ENCODE peak calls at places on chromosome 4, in eight cellular contexts. One of them, this sample, is unnamed.

GRCh38 chr4:2247128-2248043 is 5.5 kb upstream of the HAUS3 start:
- DNase-seq in stimulated activated CD4-positive, alpha-beta T cell treated with anti-CD3 and anti-CD28 coated beads, Interleukin-15, amount 100 ng/mL, for 1 hour: no peak
- DNase-seq in kidney epithelial cell: no peak
- DNase-seq in NCI-H1092: no peak
- DNase-seq in Right ventricle myocardium superior: peak
- DNase-seq in activated T-helper 1 cell treated with Interleukin-2 at 50 U/mL for 16 hours: no peak
- DNase-seq in thoracic aorta: no peak
- DNase-seq in small intestine: no peak
- DNase-seq in this sample: no peak

GRCh38 chr4:179415016-179415841 is 1973.0 kb upstream of the AGA start:
- DNase-seq in stimulated activated CD4-positive, alpha-beta T cell treated with anti-CD3 and anti-CD28 coated beads, Interleukin-15, amount 100 ng/mL, for 1 hour: no peak
- DNase-seq in kidney epithelial cell: no peak
- DNase-seq in NCI-H1092: no peak
- DNase-seq in Right ventricle myocardium superior: no peak
- DNase-seq in activated T-helper 1 cell treated with Interleukin-2 at 50 U/mL for 16 hours: no peak
- DNase-seq in thoracic aorta: no peak
- DNase-seq in small intestine: no peak
- DNase-seq in this sample: no peak

GRCh38 chr4:158996669-158997074 is 106.2 kb upstream of the RAPGEF2 start:
- DNase-seq in stimulated activated CD4-positive, alpha-beta T cell treated with anti-CD3 and anti-CD28 coated beads, Interleukin-15, amount 100 ng/mL, for 1 hour: no peak
- DNase-seq in kidney epithelial cell: peak
- DNase-seq in NCI-H1092: no peak
- DNase-seq in Right ventricle myocardium superior: no peak
- DNase-seq in activated T-helper 1 cell treated with Interleukin-2 at 50 U/mL for 16 hours: no peak
- DNase-seq in thoracic aorta: no peak
- DNase-seq in small intestine: no peak
- DNase-seq in this sample: peak

GRCh38 chr4:15158410-15159091 is 156.3 kb downstream of the CPEB2 start:
- DNase-seq in stimulated activated CD4-positive, alpha-beta T cell treated with anti-CD3 and anti-CD28 coated beads, Interleukin-15, amount 100 ng/mL, for 1 hour: no peak
- DNase-seq in kidney epithelial cell: no peak
- DNase-seq in NCI-H1092: no peak
- DNase-seq in Right ventricle myocardium superior: no peak
- DNase-seq in activated T-helper 1 cell treated with Interleukin-2 at 50 U/mL for 16 hours: no peak
- DNase-seq in thoracic aorta: no peak
- DNase-seq in small intestine: no peak
- DNase-seq in this sample: no peak

GRCh38 chr4:7802093-7802726 is 137.5 kb downstream of the AFAP1 start:
- DNase-seq in stimulated activated CD4-positive, alpha-beta T cell treated with anti-CD3 and anti-CD28 coated beads, Interleukin-15, amount 100 ng/mL, for 1 hour: peak
- DNase-seq in kidney epithelial cell: no peak
- DNase-seq in NCI-H1092: peak
- DNase-seq in Right ventricle myocardium superior: peak
- DNase-seq in activated T-helper 1 cell treated with Interleukin-2 at 50 U/mL for 16 hours: peak
- DNase-seq in thoracic aorta: no peak
- DNase-seq in small intestine: peak
- DNase-seq in this sample: peak

GRCh38 chr4:121669163-121669550 is 27.6 kb downstream of the ANXA5 start:
- DNase-seq in stimulated activated CD4-positive, alpha-beta T cell treated with anti-CD3 and anti-CD28 coated beads, Interleukin-15, amount 100 ng/mL, for 1 hour: no peak
- DNase-seq in kidney epithelial cell: no peak
- DNase-seq in NCI-H1092: no peak
- DNase-seq in Right ventricle myocardium superior: no peak
- DNase-seq in activated T-helper 1 cell treated with Interleukin-2 at 50 U/mL for 16 hours: no peak
- DNase-seq in thoracic aorta: no peak
- DNase-seq in small intestine: no peak
- DNase-seq in this sample: peak

GRCh38 chr4:154634058-154634457 is 21.6 kb upstream of the FGG start:
- DNase-seq in stimulated activated CD4-positive, alpha-beta T cell treated with anti-CD3 and anti-CD28 coated beads, Interleukin-15, amount 100 ng/mL, for 1 hour: no peak
- DNase-seq in kidney epithelial cell: no peak
- DNase-seq in NCI-H1092: no peak
- DNase-seq in Right ventricle myocardium superior: no peak
- DNase-seq in activated T-helper 1 cell treated with Interleukin-2 at 50 U/mL for 16 hours: no peak
- DNase-seq in thoracic aorta: no peak
- DNase-seq in small intestine: no peak
- DNase-seq in this sample: no peak

GRCh38 chr4:99655315-99656081 is 2.1 kb downstream of the C4orf54 start:
- DNase-seq in stimulated activated CD4-positive, alpha-beta T cell treated with anti-CD3 and anti-CD28 coated beads, Interleukin-15, amount 100 ng/mL, for 1 hour: no peak
- DNase-seq in kidney epithelial cell: peak
- DNase-seq in NCI-H1092: peak
- DNase-seq in Right ventricle myocardium superior: peak
- DNase-seq in activated T-helper 1 cell treated with Interleukin-2 at 50 U/mL for 16 hours: no peak
- DNase-seq in thoracic aorta: peak
- DNase-seq in small intestine: no peak
- DNase-seq in this sample: peak

GRCh38 chr4:37825943-37826281 is 574 bp upstream of the PGM2 start:
- DNase-seq in stimulated activated CD4-positive, alpha-beta T cell treated with anti-CD3 and anti-CD28 coated beads, Interleukin-15, amount 100 ng/mL, for 1 hour: no peak
- DNase-seq in kidney epithelial cell: no peak
- DNase-seq in NCI-H1092: no peak
- DNase-seq in Right ventricle myocardium superior: no peak
- DNase-seq in activated T-helper 1 cell treated with Interleukin-2 at 50 U/mL for 16 hours: no peak
- DNase-seq in thoracic aorta: no peak
- DNase-seq in small intestine: no peak
- DNase-seq in this sample: no peak

GRCh38 chr4:133982533-133983224 is 218.9 kb downstream of the PABPC4L start:
- DNase-seq in stimulated activated CD4-positive, alpha-beta T cell treated with anti-CD3 and anti-CD28 coated beads, Interleukin-15, amount 100 ng/mL, for 1 hour: no peak
- DNase-seq in kidney epithelial cell: no peak
- DNase-seq in NCI-H1092: no peak
- DNase-seq in Right ventricle myocardium superior: no peak
- DNase-seq in activated T-helper 1 cell treated with Interleukin-2 at 50 U/mL for 16 hours: no peak
- DNase-seq in thoracic aorta: no peak
- DNase-seq in small intestine: no peak
- DNase-seq in this sample: no peak

GRCh38 chr4:70518716-70519115 is 347 bp downstream of the AMTN start:
- DNase-seq in stimulated activated CD4-positive, alpha-beta T cell treated with anti-CD3 and anti-CD28 coated beads, Interleukin-15, amount 100 ng/mL, for 1 hour: no peak
- DNase-seq in kidney epithelial cell: no peak
- DNase-seq in NCI-H1092: no peak
- DNase-seq in Right ventricle myocardium superior: no peak
- DNase-seq in activated T-helper 1 cell treated with Interleukin-2 at 50 U/mL for 16 hours: no peak
- DNase-seq in thoracic aorta: no peak
- DNase-seq in small intestine: no peak
- DNase-seq in this sample: no peak

GRCh38 chr4:139933104-139933503 is 220.9 kb downstream of the MAML3 start:
- DNase-seq in stimulated activated CD4-positive, alpha-beta T cell treated with anti-CD3 and anti-CD28 coated beads, Interleukin-15, amount 100 ng/mL, for 1 hour: no peak
- DNase-seq in kidney epithelial cell: no peak
- DNase-seq in NCI-H1092: no peak
- DNase-seq in Right ventricle myocardium superior: no peak
- DNase-seq in activated T-helper 1 cell treated with Interleukin-2 at 50 U/mL for 16 hours: no peak
- DNase-seq in thoracic aorta: no peak
- DNase-seq in small intestine: no peak
- DNase-seq in this sample: no peak

GRCh38 chr4:185031611-185032010 is 13.3 kb downstream of the HELT start:
- DNase-seq in stimulated activated CD4-positive, alpha-beta T cell treated with anti-CD3 and anti-CD28 coated beads, Interleukin-15, amount 100 ng/mL, for 1 hour: no peak
- DNase-seq in kidney epithelial cell: no peak
- DNase-seq in NCI-H1092: no peak
- DNase-seq in Right ventricle myocardium superior: no peak
- DNase-seq in activated T-helper 1 cell treated with Interleukin-2 at 50 U/mL for 16 hours: no peak
- DNase-seq in thoracic aorta: no peak
- DNase-seq in small intestine: no peak
- DNase-seq in this sample: no peak

GRCh38 chr4:140645614-140646412 is 77.1 kb upstream of the UCP1 start:
- DNase-seq in stimulated activated CD4-positive, alpha-beta T cell treated with anti-CD3 and anti-CD28 coated beads, Interleukin-15, amount 100 ng/mL, for 1 hour: no peak
- DNase-seq in kidney epithelial cell: no peak
- DNase-seq in NCI-H1092: peak
- DNase-seq in Right ventricle myocardium superior: peak
- DNase-seq in activated T-helper 1 cell treated with Interleukin-2 at 50 U/mL for 16 hours: no peak
- DNase-seq in thoracic aorta: no peak
- DNase-seq in small intestine: no peak
- DNase-seq in this sample: peak

GRCh38 chr4:185637162-185637875 is 102.0 kb upstream of the PDLIM3 start:
- DNase-seq in stimulated activated CD4-positive, alpha-beta T cell treated with anti-CD3 and anti-CD28 coated beads, Interleukin-15, amount 100 ng/mL, for 1 hour: no peak
- DNase-seq in kidney epithelial cell: no peak
- DNase-seq in NCI-H1092: no peak
- DNase-seq in Right ventricle myocardium superior: no peak
- DNase-seq in activated T-helper 1 cell treated with Interleukin-2 at 50 U/mL for 16 hours: no peak
- DNase-seq in thoracic aorta: no peak
- DNase-seq in small intestine: no peak
- DNase-seq in this sample: no peak

GRCh38 chr4:55729306-55730142 is 90.1 kb upstream of the EXOC1L start:
- DNase-seq in stimulated activated CD4-positive, alpha-beta T cell treated with anti-CD3 and anti-CD28 coated beads, Interleukin-15, amount 100 ng/mL, for 1 hour: no peak
- DNase-seq in kidney epithelial cell: no peak
- DNase-seq in NCI-H1092: no peak
- DNase-seq in Right ventricle myocardium superior: no peak
- DNase-seq in activated T-helper 1 cell treated with Interleukin-2 at 50 U/mL for 16 hours: no peak
- DNase-seq in thoracic aorta: no peak
- DNase-seq in small intestine: peak
- DNase-seq in this sample: no peak

GRCh38 chr4:65069177-65069576 is 601.1 kb downstream of the EPHA5 start:
- DNase-seq in stimulated activated CD4-positive, alpha-beta T cell treated with anti-CD3 and anti-CD28 coated beads, Interleukin-15, amount 100 ng/mL, for 1 hour: no peak
- DNase-seq in kidney epithelial cell: no peak
- DNase-seq in NCI-H1092: no peak
- DNase-seq in Right ventricle myocardium superior: no peak
- DNase-seq in activated T-helper 1 cell treated with Interleukin-2 at 50 U/mL for 16 hours: no peak
- DNase-seq in thoracic aorta: no peak
- DNase-seq in small intestine: no peak
- DNase-seq in this sample: no peak

GRCh38 chr4:153466637-153467153 is 535 bp downstream of the TMEM131L start:
- DNase-seq in stimulated activated CD4-positive, alpha-beta T cell treated with anti-CD3 and anti-CD28 coated beads, Interleukin-15, amount 100 ng/mL, for 1 hour: no peak
- DNase-seq in kidney epithelial cell: no peak
- DNase-seq in NCI-H1092: no peak
- DNase-seq in Right ventricle myocardium superior: peak
- DNase-seq in activated T-helper 1 cell treated with Interleukin-2 at 50 U/mL for 16 hours: no peak
- DNase-seq in thoracic aorta: no peak
- DNase-seq in small intestine: no peak
- DNase-seq in this sample: no peak

GRCh38 chr4:168632246-168632832 is 135.5 kb downstream of the PALLD start:
- DNase-seq in stimulated activated CD4-positive, alpha-beta T cell treated with anti-CD3 and anti-CD28 coated beads, Interleukin-15, amount 100 ng/mL, for 1 hour: no peak
- DNase-seq in kidney epithelial cell: no peak
- DNase-seq in NCI-H1092: no peak
- DNase-seq in Right ventricle myocardium superior: no peak
- DNase-seq in activated T-helper 1 cell treated with Interleukin-2 at 50 U/mL for 16 hours: no peak
- DNase-seq in thoracic aorta: no peak
- DNase-seq in small intestine: no peak
- DNase-seq in this sample: no peak

GRCh38 chr4:13492752-13493151 is 8.6 kb upstream of the RAB28 start:
- DNase-seq in stimulated activated CD4-positive, alpha-beta T cell treated with anti-CD3 and anti-CD28 coated beads, Interleukin-15, amount 100 ng/mL, for 1 hour: no peak
- DNase-seq in kidney epithelial cell: no peak
- DNase-seq in NCI-H1092: no peak
- DNase-seq in Right ventricle myocardium superior: no peak
- DNase-seq in activated T-helper 1 cell treated with Interleukin-2 at 50 U/mL for 16 hours: no peak
- DNase-seq in thoracic aorta: no peak
- DNase-seq in small intestine: no peak
- DNase-seq in this sample: no peak

GRCh38 chr4:129905256-129905655 is 809.3 kb downstream of the C4orf33 start:
- DNase-seq in stimulated activated CD4-positive, alpha-beta T cell treated with anti-CD3 and anti-CD28 coated beads, Interleukin-15, amount 100 ng/mL, for 1 hour: no peak
- DNase-seq in kidney epithelial cell: no peak
- DNase-seq in NCI-H1092: no peak
- DNase-seq in Right ventricle myocardium superior: no peak
- DNase-seq in activated T-helper 1 cell treated with Interleukin-2 at 50 U/mL for 16 hours: no peak
- DNase-seq in thoracic aorta: no peak
- DNase-seq in small intestine: no peak
- DNase-seq in this sample: no peak

GRCh38 chr4:19239565-19239964 is 1012.1 kb upstream of the SLIT2 start:
- DNase-seq in stimulated activated CD4-positive, alpha-beta T cell treated with anti-CD3 and anti-CD28 coated beads, Interleukin-15, amount 100 ng/mL, for 1 hour: no peak
- DNase-seq in kidney epithelial cell: no peak
- DNase-seq in NCI-H1092: no peak
- DNase-seq in Right ventricle myocardium superior: no peak
- DNase-seq in activated T-helper 1 cell treated with Interleukin-2 at 50 U/mL for 16 hours: no peak
- DNase-seq in thoracic aorta: no peak
- DNase-seq in small intestine: no peak
- DNase-seq in this sample: no peak

GRCh38 chr4:19213388-19213787 is 1038.3 kb upstream of the SLIT2 start:
- DNase-seq in stimulated activated CD4-positive, alpha-beta T cell treated with anti-CD3 and anti-CD28 coated beads, Interleukin-15, amount 100 ng/mL, for 1 hour: no peak
- DNase-seq in kidney epithelial cell: no peak
- DNase-seq in NCI-H1092: no peak
- DNase-seq in Right ventricle myocardium superior: no peak
- DNase-seq in activated T-helper 1 cell treated with Interleukin-2 at 50 U/mL for 16 hours: no peak
- DNase-seq in thoracic aorta: no peak
- DNase-seq in small intestine: no peak
- DNase-seq in this sample: no peak